ENCODE peak calls at places on chromosomes 5 and 9, in nine cellular contexts. E, Q, P, S, L, Z, Y, M and F are unnamed samples.

GRCh38 chr5:163563880-163564279 is 58.5 kb downstream of the MAT2B start:
- DNase-seq in E (no peak), L (no peak), P (no peak), Z (peak), Y (no peak), S (no peak), M (no peak), Q (no peak), F (no peak)

GRCh38 chr9:99825158-99826046 is 3.7 kb downstream of the NR4A3 start:
- DNase-seq in P (no peak), Z (peak), S (no peak), Y (no peak), L (no peak), E (no peak), M (no peak), Q (no peak), F (no peak)

GRCh38 chr9:129868033-129868395 is 32.8 kb downstream of the USP20 start:
- DNase-seq in Y (no peak), Z (no peak), S (no peak), Q (no peak), M (no peak), L (no peak), E (no peak), P (no peak), F (no peak)

GRCh38 chr5:115946655-115947054 is 15.6 kb upstream of the LVRN start:
- DNase-seq in S (peak), M (no peak), Y (no peak), E (no peak), Q (no peak), L (no peak), Z (no peak), P (no peak), F (no peak)

GRCh38 chr9:120914410-120914809 is 12.2 kb downstream of the TRAF1 start:
- DNase-seq in Q (no peak), M (peak), E (peak), P (no peak), S (no peak), Y (peak), Z (no peak), L (no peak), F (no peak)

GRCh38 chr5:67163863-67164595 is 32.6 kb downstream of the CD180 start:
- DNase-seq in Z (peak), Q (no peak), P (no peak), E (no peak), M (no peak), L (no peak), Y (no peak), S (no peak), F (no peak)

GRCh38 chr5:137148656-137149055 is 350.5 kb downstream of the SPOCK1 start:
- DNase-seq in S (no peak), M (no peak), Q (no peak), P (no peak), Z (no peak), E (no peak), L (no peak), Y (no peak), F (no peak)

GRCh38 chr5:113274836-113275414 is 159.9 kb downstream of the TSSK1B start:
- DNase-seq in M (no peak), Y (no peak), L (no peak), P (no peak), E (no peak), Q (no peak), Z (peak), S (no peak), F (no peak)

GRCh38 chr9:79155308-79155707 is 416.5 kb upstream of the TLE4 start:
- DNase-seq in M (no peak), L (no peak), S (no peak), Q (no peak), E (no peak), Y (no peak), P (no peak), Z (no peak), F (peak)

GRCh38 chr5:127061956-127062355 is 11.3 kb downstream of the C5orf63 start:
- DNase-seq in E (no peak), Z (no peak), Q (no peak), M (no peak), Y (no peak), L (no peak), S (no peak), P (no peak), F (no peak)

GRCh38 chr9:106896695-106897094 is 33.7 kb downstream of the ZNF462 start:
- DNase-seq in Y (no peak), Q (no peak), Z (no peak), P (no peak), S (no peak), E (no peak), L (no peak), M (no peak), F (no peak)

GRCh38 chr9:22079873-22080341 is 70.8 kb upstream of the CDKN2B start:
- DNase-seq in M (peak), Z (no peak), L (no peak), Q (no peak), P (no peak), Y (no peak), E (peak), S (no peak), F (no peak)

GRCh38 chr9:14043491-14043890 is 270.4 kb downstream of the NFIB start:
- DNase-seq in M (no peak), S (no peak), Z (no peak), P (no peak), L (no peak), E (no peak), Y (no peak), Q (no peak), F (no peak)

GRCh38 chr9:33263131-33263935 is 1.2 kb downstream of the BAG1 start:
- DNase-seq in E (no peak), M (no peak), L (no peak), Q (peak), P (no peak), Z (no peak), Y (no peak), S (peak), F (no peak)

GRCh38 chr5:122493091-122493775 is 181.2 kb downstream of the SNCAIP start:
- DNase-seq in Y (peak), S (no peak), E (peak), L (peak), M (peak), P (no peak), Z (no peak), Q (no peak), F (no peak)

GRCh38 chr9:95004452-95005275 is 278.2 kb downstream of the AOPEP start:
- DNase-seq in M (peak), S (no peak), P (no peak), E (peak), Z (no peak), Q (no peak), L (peak), Y (no peak), F (peak)

GRCh38 chr5:169980418-169981053 is at the start of gene INSYN2B:
- DNase-seq in Q (no peak), M (peak), Z (peak), E (peak), S (peak), L (peak), Y (peak), P (peak), F (peak)

GRCh38 chr9:99411068-99411467 is 189.0 kb downstream of the SEC61B start:
- DNase-seq in Y (no peak), Z (no peak), Q (no peak), P (no peak), L (no peak), M (no peak), S (peak), E (no peak), F (no peak)

GRCh38 chr9:107874137-107874536 is 384.6 kb upstream of the KLF4 start:
- DNase-seq in Y (no peak), M (no peak), Q (no peak), E (no peak), P (no peak), Z (no peak), S (no peak), L (no peak), F (no peak)

GRCh38 chr5:136133416-136134383 is 1.1 kb downstream of the SMAD5 start:
- DNase-seq in Q (no peak), S (peak), L (peak), P (no peak), E (peak), M (peak), Y (no peak), Z (peak), F (peak)

GRCh38 chr5:142290574-142291299 is 34.1 kb downstream of the SPRY4 start:
- DNase-seq in L (peak), M (peak), Q (no peak), Y (no peak), P (no peak), Z (no peak), S (peak), E (no peak), F (no peak)

GRCh38 chr5:7050986-7051385 is 337.8 kb downstream of the TENT4A start:
- DNase-seq in M (no peak), S (no peak), L (no peak), Y (no peak), Q (no peak), P (no peak), E (no peak), Z (no peak), F (no peak)

GRCh38 chr9:76604171-76604570 is 145.2 kb downstream of the GCNT1 start:
- DNase-seq in E (no peak), Z (no peak), Q (no peak), L (no peak), P (no peak), M (no peak), S (no peak), Y (no peak), F (no peak)

GRCh38 chr9:109447329-109448076 is 50.6 kb downstream of the PTPN3 start:
- DNase-seq in E (no peak), S (no peak), Q (no peak), Z (no peak), M (no peak), L (no peak), P (no peak), Y (no peak), F (no peak)

GRCh38 chr5:157820593-157821252 is 38.2 kb downstream of the CLINT1 start:
- DNase-seq in Y (no peak), E (no peak), M (no peak), Q (no peak), Z (no peak), L (no peak), P (no peak), S (peak), F (peak)

GRCh38 chr9:98074119-98074990 is 17.8 kb downstream of the NANS start:
- DNase-seq in S (peak), Y (no peak), L (peak), E (peak), P (no peak), M (peak), Z (peak), Q (no peak), F (peak)

GRCh38 chr5:119367502-119368237 is 11.9 kb downstream of the TNFAIP8 start:
- DNase-seq in Z (no peak), Y (no peak), L (no peak), M (no peak), Q (no peak), P (no peak), S (no peak), E (no peak), F (peak)

GRCh38 chr9:69471433-69471832 is 146.4 kb downstream of the ENTREP1 start:
- DNase-seq in Y (no peak), Z (no peak), M (no peak), S (no peak), E (no peak), Q (no peak), P (no peak), L (no peak), F (no peak)

GRCh38 chr5:134224905-134225779 is 731 bp downstream of the PPP2CA start:
- DNase-seq in P (peak), E (peak), Z (peak), S (no peak), Y (peak), M (peak), Q (no peak), L (peak), F (peak)

GRCh38 chr5:176178789-176179188 is 59.4 kb upstream of the SIMC1 start:
- DNase-seq in L (no peak), E (no peak), P (no peak), Q (no peak), Z (no peak), S (no peak), Y (no peak), M (no peak), F (no peak)

GRCh38 chr5:134124289-134125194 is 10.1 kb downstream of the TCF7 start:
- DNase-seq in Z (no peak), Q (no peak), L (no peak), E (no peak), M (no peak), P (no peak), Y (no peak), S (no peak), F (no peak)

GRCh38 chr9:68951879-68952659 is 61.8 kb downstream of the PRKACG start:
- DNase-seq in P (no peak), Z (no peak), Q (peak), Y (no peak), L (no peak), E (no peak), S (no peak), M (no peak), F (no peak)

GRCh38 chr9:90975666-90976538 is 174.3 kb downstream of the SYK start:
- DNase-seq in S (no peak), Z (no peak), L (no peak), E (no peak), M (no peak), P (no peak), Q (no peak), Y (no peak), F (no peak)

GRCh38 chr5:139752506-139753350 is 42.9 kb upstream of the PSD2 start:
- DNase-seq in M (no peak), L (no peak), Y (no peak), Z (no peak), S (peak), P (no peak), E (no peak), Q (no peak), F (no peak)

GRCh38 chr5:154388842-154389241 is 57.0 kb upstream of the SAP30L start:
- DNase-seq in S (no peak), L (no peak), M (no peak), P (no peak), Q (no peak), Y (no peak), Z (no peak), E (no peak), F (no peak)

GRCh38 chr9:122377241-122378164 is 6.7 kb downstream of the PTGS1 start:
- DNase-seq in Y (peak), M (no peak), Z (no peak), S (no peak), L (no peak), Q (no peak), E (no peak), P (no peak), F (no peak)

GRCh38 chr9:121916008-121916407 is 177.1 kb downstream of the TTLL11 start:
- DNase-seq in Q (no peak), S (peak), Y (no peak), E (no peak), L (no peak), P (no peak), Z (no peak), M (no peak), F (peak)

GRCh38 chr5:136011427-136012001 is 17.3 kb upstream of the TGFBI start:
- DNase-seq in Q (no peak), P (no peak), L (no peak), S (peak), Z (no peak), E (no peak), M (no peak), Y (no peak), F (no peak)

GRCh38 chr5:68404246-68404645 is 188.7 kb downstream of the PIK3R1 start:
- DNase-seq in P (no peak), Y (no peak), S (no peak), E (no peak), Z (no peak), L (no peak), Q (no peak), M (no peak), F (no peak)

GRCh38 chr5:160397492-160397891 is 2.4 kb downstream of the FAM200C start:
- DNase-seq in E (no peak), M (no peak), S (no peak), Z (no peak), Y (no peak), L (no peak), P (no peak), Q (no peak), F (no peak)
- H3K27ac ChIP-seq in E (no peak), M (no peak), S (no peak), Z (no peak), Y (no peak), L (no peak), P (no peak), Q (no peak), F (no peak)

DNA sequence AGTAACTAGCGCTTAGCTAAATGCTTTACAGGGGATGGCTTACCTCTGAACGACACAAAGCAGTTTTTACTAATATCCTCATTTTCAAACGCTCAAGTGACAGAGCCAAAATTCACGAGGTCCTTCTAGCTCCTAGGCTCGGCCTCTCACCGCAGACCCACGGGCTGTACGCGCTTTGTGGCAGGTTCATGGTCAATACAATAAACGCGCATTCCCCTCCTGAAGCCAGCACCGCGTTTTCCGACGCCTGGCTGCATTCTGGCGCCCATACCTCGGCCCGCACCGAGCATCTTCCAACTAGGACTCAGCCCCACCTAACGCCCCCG is 385 bp downstream of the ZNF510 start:
- DNase-seq in Z (no peak), L (no peak), E (no peak), M (no peak), Q (no peak), Y (no peak), S (no peak), P (no peak), F (no peak)
- H3K27ac ChIP-seq in Z (no peak), L (peak), E (peak), M (peak), Q (peak), Y (peak), S (peak), P (peak), F (no peak)

GRCh38 chr5:109740329-109740728 is 50.6 kb downstream of the MAN2A1 start:
- DNase-seq in M (no peak), Y (no peak), L (no peak), P (no peak), Q (no peak), S (peak), E (no peak), Z (peak), F (no peak)

GRCh38 chr5:109743770-109744212 is 54.1 kb downstream of the MAN2A1 start:
- DNase-seq in E (no peak), P (no peak), L (no peak), Y (peak), S (peak), Z (no peak), M (peak), Q (no peak), F (peak)

GRCh38 chr5:109743041-109743531 is 53.4 kb downstream of the MAN2A1 start:
- DNase-seq in Z (no peak), E (no peak), S (no peak), Q (no peak), M (no peak), L (no peak), Y (no peak), P (no peak), F (no peak)

GRCh38 chr5:109741390-109741789 is 51.7 kb downstream of the MAN2A1 start:
- DNase-seq in Y (no peak), Q (no peak), L (no peak), P (no peak), E (no peak), M (no peak), Z (no peak), S (no peak), F (no peak)

DNA sequence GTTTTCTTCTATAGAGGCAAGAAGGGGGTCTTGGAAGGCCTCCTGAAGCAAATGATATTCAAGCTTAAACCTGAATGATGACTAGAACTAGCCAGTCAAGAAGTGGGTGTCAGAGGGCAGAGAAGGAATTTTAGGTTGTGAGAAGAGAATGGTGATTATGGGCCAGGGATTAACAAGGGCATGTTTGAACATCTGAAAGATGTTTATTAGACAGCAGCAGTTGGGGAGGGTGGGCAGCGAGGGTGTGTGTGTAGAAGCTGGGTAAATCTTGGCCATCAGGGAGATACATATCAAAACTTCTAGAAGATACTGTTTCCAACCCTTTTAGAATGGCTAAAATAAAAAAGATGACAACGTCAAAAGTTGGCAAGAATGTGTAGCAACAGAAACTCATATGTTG is 54.5 kb downstream of the MAN2A1 start:
- DNase-seq in Y (no peak), M (no peak), Q (no peak), Z (no peak), S (no peak), E (no peak), L (no peak), P (no peak), F (no peak)
- H3K27ac ChIP-seq in Y (peak), M (no peak), Q (no peak), Z (peak), S (peak), E (peak), L (peak), P (no peak), F (peak)

GRCh38 chr5:172686111-172686510 is 45.0 kb downstream of the NEURL1B start:
- DNase-seq in L (no peak), Q (no peak), P (no peak), E (peak), S (peak), Z (no peak), Y (peak), M (no peak), F (no peak)

GRCh38 chr5:172689801-172690200 is 48.7 kb downstream of the NEURL1B start:
- DNase-seq in Y (no peak), M (no peak), E (no peak), L (no peak), Q (no peak), S (no peak), P (no peak), Z (no peak), F (no peak)

GRCh38 chr5:172686539-172687390 is 45.7 kb downstream of the NEURL1B start:
- DNase-seq in E (peak), P (no peak), L (no peak), S (no peak), Q (no peak), M (no peak), Z (no peak), Y (no peak), F (no peak)

GRCh38 chr5:172688735-172689572 is 47.9 kb downstream of the NEURL1B start:
- DNase-seq in Z (no peak), S (no peak), P (no peak), E (peak), Y (no peak), M (peak), Q (no peak), L (peak), F (peak)

GRCh38 chr5:172687983-172688734 is 47.1 kb downstream of the NEURL1B start:
- DNase-seq in S (no peak), L (no peak), Y (no peak), P (no peak), Q (no peak), Z (no peak), E (peak), M (no peak), F (no peak)
- H3K27ac ChIP-seq in S (no peak), L (peak), Y (peak), P (peak), Q (no peak), Z (no peak), E (no peak), M (peak), F (peak)

GRCh38 chr9:131733601-131734061 is 6.2 kb downstream of the RAPGEF1 start:
- DNase-seq in P (no peak), L (no peak), Y (peak), M (no peak), E (peak), S (peak), Q (no peak), Z (peak), F (peak)
- H3K27ac ChIP-seq in P (peak), L (peak), Y (peak), M (peak), E (peak), S (peak), Q (peak), Z (no peak), F (peak)

GRCh38 chr5:149063017-149063687 is at the start of gene SH3TC2:
- DNase-seq in Y (no peak), E (no peak), S (peak), M (peak), Z (peak), L (peak), P (no peak), Q (no peak), F (peak)
- H3K27ac ChIP-seq in Y (peak), E (no peak), S (peak), M (peak), Z (no peak), L (peak), P (peak), Q (no peak), F (peak)

GRCh38 chr5:79133121-79133656 is 21.6 kb downstream of the BHMT start:
- DNase-seq in Z (no peak), Y (no peak), L (no peak), P (no peak), E (no peak), M (no peak), Q (no peak), S (no peak), F (peak)
- H3K27ac ChIP-seq in Z (no peak), Y (peak), L (peak), P (peak), E (peak), M (peak), Q (no peak), S (no peak), F (no peak)

GRCh38 chr5:91632871-91633270 is 249.8 kb upstream of the ARRDC3 start:
- DNase-seq in E (no peak), S (no peak), Q (no peak), M (no peak), Z (no peak), P (no peak), L (no peak), Y (no peak), F (no peak)
- H3K27ac ChIP-seq in E (no peak), S (no peak), Q (no peak), M (no peak), Z (no peak), P (no peak), L (no peak), Y (no peak), F (no peak)

GRCh38 chr5:59423021-59423420 is 470.5 kb downstream of the PDE4D start:
- DNase-seq in P (no peak), E (no peak), Y (no peak), Z (no peak), S (peak), M (no peak), Q (no peak), L (no peak), F (peak)
- H3K27ac ChIP-seq in P (no peak), E (no peak), Y (no peak), Z (no peak), S (no peak), M (no peak), Q (no peak), L (no peak), F (no peak)

GRCh38 chr9:104863180-104863883 is 64.6 kb downstream of the ABCA1 start:
- DNase-seq in S (peak), P (no peak), Z (peak), L (no peak), M (no peak), E (no peak), Y (no peak), Q (no peak), F (peak)
- H3K27ac ChIP-seq in S (peak), P (peak), Z (no peak), L (no peak), M (no peak), E (no peak), Y (no peak), Q (no peak), F (no peak)